ENCODE peak calls at places on chromosomes 13 and 19, in four cellular contexts. One of them, this sample, is unnamed.
A peak's percentile ranks its signal among the peaks of the same experiment; 100 is the strongest.

GRCh38 chr19:38291855-38292254 is 12.2 kb upstream of the C19orf33 start:
- DNase-seq in tibial artery: no peak
- DNase-seq in colonic mucosa: no peak
- DNase-seq in K562: no peak
- DNase-seq in this sample: no peak

GRCh38 chr19:10010247-10010691 is at the start of gene COL5A3:
- DNase-seq in colonic mucosa: peak; percentile 60
- DNase-seq in K562: no peak
- DNase-seq in tibial artery: peak; percentile 58
- DNase-seq in this sample: no peak

GRCh38 chr13:25686831-25687495 is 315.2 kb downstream of the ATP8A2 start:
- DNase-seq in colonic mucosa: peak; percentile 28
- DNase-seq in K562: no peak
- DNase-seq in tibial artery: no peak
- DNase-seq in this sample: no peak

GRCh38 chr13:20475927-20476691 is 49.5 kb downstream of the CRYL1 start:
- DNase-seq in colonic mucosa: no peak
- DNase-seq in K562: no peak
- DNase-seq in tibial artery: no peak
- DNase-seq in this sample: no peak

GRCh38 chr19:38661996-38662395 is 14.5 kb downstream of the ACTN4 start:
- DNase-seq in colonic mucosa: peak; percentile 78
- DNase-seq in K562: no peak
- DNase-seq in tibial artery: no peak
- DNase-seq in this sample: no peak

GRCh38 chr13:73874460-73874859 is 259.7 kb downstream of the KLF12 start:
- DNase-seq in colonic mucosa: no peak
- DNase-seq in K562: no peak
- DNase-seq in tibial artery: no peak
- DNase-seq in this sample: no peak

GRCh38 chr13:36815069-36815468 is 4.0 kb upstream of the RFXAP start:
- DNase-seq in tibial artery: no peak
- DNase-seq in K562: peak; percentile 30
- DNase-seq in colonic mucosa: no peak
- DNase-seq in this sample: peak; percentile 60

GRCh38 chr13:95713651-95714050 is 36.7 kb downstream of the DNAJC3 start:
- DNase-seq in tibial artery: no peak
- DNase-seq in colonic mucosa: no peak
- DNase-seq in K562: no peak
- DNase-seq in this sample: no peak

GRCh38 chr19:38846097-38846496 is 3.7 kb downstream of the HNRNPL start:
- DNase-seq in K562: no peak
- DNase-seq in tibial artery: no peak
- DNase-seq in colonic mucosa: no peak
- DNase-seq in this sample: no peak

GRCh38 chr13:85314686-85315085 is 484.5 kb downstream of the SLITRK6 start:
- DNase-seq in tibial artery: no peak
- DNase-seq in K562: no peak
- DNase-seq in colonic mucosa: no peak
- DNase-seq in this sample: peak; percentile 34

GRCh38 chr19:11387154-11388034 is 3.3 kb upstream of the EPOR start:
- DNase-seq in K562: no peak
- DNase-seq in tibial artery: no peak
- DNase-seq in colonic mucosa: no peak
- DNase-seq in this sample: no peak

GRCh38 chr13:92716749-92717148 is 509.9 kb upstream of the GPC6 start:
- DNase-seq in K562: no peak
- DNase-seq in tibial artery: no peak
- DNase-seq in colonic mucosa: no peak
- DNase-seq in this sample: peak; percentile 13

DNA sequence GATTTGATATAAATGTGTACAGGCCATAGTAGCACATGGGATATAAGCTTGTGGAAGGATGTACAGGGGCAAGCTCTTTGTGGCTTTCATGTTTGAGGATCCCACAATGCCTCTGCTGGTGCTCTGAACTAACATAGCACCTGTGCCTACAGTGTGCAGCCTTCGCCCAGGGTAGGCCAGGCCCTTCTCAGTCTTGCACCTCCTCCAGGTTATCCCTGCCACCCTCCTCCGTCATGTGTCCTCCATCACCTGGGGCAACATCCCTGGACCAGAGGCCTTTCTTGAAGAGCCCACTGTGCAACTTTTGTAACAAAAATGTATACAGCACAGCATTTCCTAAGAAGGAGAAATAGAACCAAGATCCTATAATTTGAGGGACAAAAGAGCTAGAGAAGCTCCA is 306.8 kb downstream of the IRS2 start:
- DNase-seq in tibial artery: no peak
- DNase-seq in K562: no peak
- DNase-seq in colonic mucosa: no peak
- DNase-seq in this sample: no peak
- H3K36me3 ChIP-seq in tibial artery: no peaks in the 10 kb centered on the region
- H3K36me3 ChIP-seq in K562: no peaks in the 10 kb centered on the region
- H3K36me3 ChIP-seq in colonic mucosa: no peaks in the 10 kb centered on the region
- H3K36me3 ChIP-seq in this sample: no peaks in the 10 kb centered on the region

GRCh38 chr19:3987619-3988371 is 2.5 kb upstream of the EEF2 start:
- DNase-seq in K562: peak; percentile 89
- DNase-seq in colonic mucosa: peak; percentile 89
- DNase-seq in tibial artery: peak; percentile 82
- DNase-seq in this sample: peak; percentile 88
- H3K4me1 ChIP-seq in K562: peaks cover 31% of the 10 kb centered on the region
- H3K4me1 ChIP-seq in colonic mucosa: peaks cover 17% of the 10 kb centered on the region
- H3K4me1 ChIP-seq in tibial artery: no peaks in the 10 kb centered on the region
- H3K4me1 ChIP-seq in this sample: peaks cover 14% of the 10 kb centered on the region

GRCh38 chr19:19356500-19356899 is 35.9 kb downstream of the MAU2 start:
- DNase-seq in colonic mucosa: no peak
- DNase-seq in K562: no peak
- DNase-seq in tibial artery: no peak
- DNase-seq in this sample: no peak

GRCh38 chr19:19366691-19367396 is 38.6 kb upstream of the GATAD2A start:
- DNase-seq in K562: peak; percentile 94
- DNase-seq in colonic mucosa: peak; percentile 81
- DNase-seq in tibial artery: peak; percentile 55
- DNase-seq in this sample: peak; percentile 78

GRCh38 chr19:19361075-19361594 is 40.5 kb downstream of the MAU2 start:
- DNase-seq in colonic mucosa: peak; percentile 87
- DNase-seq in tibial artery: peak; percentile 83
- DNase-seq in K562: peak; percentile 90
- DNase-seq in this sample: peak; percentile 95

GRCh38 chr19:19356901-19357566 is 36.4 kb downstream of the MAU2 start:
- DNase-seq in colonic mucosa: no peak
- DNase-seq in K562: no peak
- DNase-seq in tibial artery: no peak
- DNase-seq in this sample: peak; percentile 21

GRCh38 chr19:19362075-19362474 is 41.4 kb downstream of the MAU2 start:
- DNase-seq in tibial artery: no peak
- DNase-seq in colonic mucosa: no peak
- DNase-seq in K562: no peak
- DNase-seq in this sample: no peak
- H3K4me3 ChIP-seq in tibial artery: no peak overlapping the region
- H3K4me3 ChIP-seq in colonic mucosa: no peak overlapping the region
- H3K4me3 ChIP-seq in K562: no peak overlapping the region
- H3K4me3 ChIP-seq in this sample: no peak overlapping the region

GRCh38 chr19:41332468-41332867 is 21.3 kb downstream of the TGFB1 start:
- DNase-seq in K562: no peak
- DNase-seq in tibial artery: no peak
- DNase-seq in colonic mucosa: no peak
- DNase-seq in this sample: no peak

GRCh38 chr19:41332000-41332399 is 21.7 kb downstream of the TGFB1 start:
- DNase-seq in colonic mucosa: no peak
- DNase-seq in K562: no peak
- DNase-seq in tibial artery: no peak
- DNase-seq in this sample: no peak

GRCh38 chr19:41328818-41329220 is 18.8 kb downstream of the CCDC97 start:
- DNase-seq in K562: no peak
- DNase-seq in colonic mucosa: no peak
- DNase-seq in tibial artery: peak; percentile 37
- DNase-seq in this sample: no peak

GRCh38 chr19:41330476-41330875 is 20.5 kb downstream of the CCDC97 start:
- DNase-seq in K562: no peak
- DNase-seq in colonic mucosa: no peak
- DNase-seq in tibial artery: no peak
- DNase-seq in this sample: no peak

GRCh38 chr19:41330946-41331678 is 21.1 kb downstream of the CCDC97 start:
- DNase-seq in K562: no peak
- DNase-seq in tibial artery: no peak
- DNase-seq in colonic mucosa: no peak
- DNase-seq in this sample: no peak
- H3K36me3 ChIP-seq in K562: peaks cover 81% of the 10 kb centered on the region
- H3K36me3 ChIP-seq in tibial artery: peaks cover 59% of the 10 kb centered on the region
- H3K36me3 ChIP-seq in colonic mucosa: no peaks in the 10 kb centered on the region
- H3K36me3 ChIP-seq in this sample: peaks cover 32% of the 10 kb centered on the region

DNA sequence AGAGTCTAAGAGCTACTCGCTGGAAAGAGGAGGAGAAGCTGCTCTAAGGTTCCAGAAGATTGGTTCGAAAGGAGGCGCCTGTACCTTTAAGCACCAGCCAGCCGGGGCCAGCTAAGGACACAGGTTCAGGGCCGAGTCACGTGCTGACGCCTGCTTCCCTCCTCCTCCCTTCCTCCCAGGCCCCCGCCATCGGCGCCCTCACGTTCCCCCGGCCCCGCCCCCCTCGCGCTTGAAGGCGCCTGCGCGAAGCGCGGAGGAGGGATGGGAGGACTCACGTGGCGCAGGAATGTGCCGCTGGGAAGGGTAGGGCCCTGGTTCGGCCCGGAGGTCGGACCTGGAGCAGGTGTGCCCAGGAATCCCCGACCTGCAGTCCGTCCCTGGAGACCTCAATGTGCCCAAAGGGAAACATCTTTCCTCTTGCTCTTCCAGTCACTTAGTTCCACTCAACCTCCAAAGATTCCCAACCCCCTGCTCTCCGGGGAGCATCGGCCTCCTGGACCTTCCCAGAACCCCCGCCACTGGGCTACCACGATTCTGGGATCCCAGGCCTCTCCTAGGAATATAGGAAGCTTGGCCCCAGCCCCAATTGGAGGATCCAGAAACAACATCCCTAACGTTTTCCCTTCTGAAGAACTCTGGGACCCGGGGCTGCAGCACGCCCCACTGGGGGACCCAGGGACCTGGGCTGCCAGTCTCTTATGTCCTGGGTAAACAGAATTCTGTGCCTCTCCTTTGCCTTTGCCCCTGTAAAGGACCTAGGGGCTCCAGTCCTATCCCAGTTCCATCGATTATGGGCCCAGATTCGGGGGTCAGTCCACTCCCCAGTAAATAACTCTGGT is 2.5 kb downstream of the DBP start:
- DNase-seq in colonic mucosa: peak; percentile 98
- DNase-seq in tibial artery: peak; percentile 97
- DNase-seq in K562: peak; percentile 98
- DNase-seq in this sample: peak; percentile 97
- H3K4me1 ChIP-seq in colonic mucosa: peaks cover 35% of the 10 kb centered on the region
- H3K4me1 ChIP-seq in tibial artery: peaks cover 5% of the 10 kb centered on the region
- H3K4me1 ChIP-seq in K562: peaks cover 86% of the 10 kb centered on the region
- H3K4me1 ChIP-seq in this sample: peaks cover 26% of the 10 kb centered on the region

DNA sequence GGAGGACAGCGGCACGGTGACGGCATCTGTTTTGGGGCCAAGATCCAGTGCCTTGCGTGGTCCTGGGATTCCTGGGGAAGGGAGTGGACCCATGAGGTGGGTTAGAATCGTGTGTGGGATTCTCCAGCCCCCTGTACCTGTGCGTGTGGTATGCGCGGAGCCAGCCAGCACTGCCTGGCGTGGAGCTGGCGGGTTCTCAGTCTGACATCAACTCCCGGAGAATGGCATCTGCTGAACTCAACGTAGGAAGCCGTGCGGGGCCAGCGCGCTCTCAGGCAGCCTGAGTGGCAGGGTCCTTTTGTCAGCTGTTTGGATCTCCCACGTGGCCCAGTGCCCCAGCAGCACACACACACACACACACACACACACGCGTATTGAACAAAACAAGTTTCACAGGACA is 28.2 kb downstream of the ATP4B start:
- DNase-seq in K562: no peak
- DNase-seq in tibial artery: no peak
- DNase-seq in colonic mucosa: no peak
- DNase-seq in this sample: no peak
- H3K4me3 ChIP-seq in K562: no peak overlapping the region
- H3K4me3 ChIP-seq in tibial artery: no peak overlapping the region
- H3K4me3 ChIP-seq in colonic mucosa: no peak overlapping the region
- H3K4me3 ChIP-seq in this sample: no peak overlapping the region